ENCODE peak calls at places on chromosomes 12 and 14, in eight cellular contexts. G is T47D; B is fibroblast of mammary gland; K is AG04450; H is uterus; C is activated CD4-positive, alpha-beta T cell treated with anti-CD3 and anti-CD28 coated beads for 4 hours; T is lung; I is CD8-positive, alpha-beta T cell. A is an unnamed sample.

GRCh38 chr12:86264451-86265328 is 8.5 kb upstream of the MGAT4C start:
- DNase-seq in B (no peak), C (no peak), I (no peak), G (peak; percentile 9), H (no peak), T (peak; percentile 57), K (no peak), A (peak; percentile 16)

GRCh38 chr14:22646570-22647254 is 2.6 kb upstream of the OR6J1 start:
- DNase-seq in H (no peak), T (no peak), G (no peak), I (no peak), K (peak; percentile 13), C (no peak), B (peak; percentile 82), A (no peak)

GRCh38 chr12:107668743-107669142 is 16.9 kb upstream of the PWP1 start:
- DNase-seq in T (no peak), B (no peak), G (no peak), H (no peak), I (no peak), K (no peak), C (no peak), A (no peak)

GRCh38 chr14:34554540-34555250 is 15.2 kb upstream of the EAPP start:
- DNase-seq in K (peak; percentile 15), B (no peak), T (no peak), I (no peak), H (no peak), C (no peak), G (peak; percentile 56), A (no peak)

GRCh38 chr14:73426877-73427276 is 31.5 kb downstream of the NUMB start:
- DNase-seq in T (no peak), H (no peak), G (no peak), C (no peak), B (peak; percentile 69), K (no peak), I (no peak), A (no peak)

GRCh38 chr14:95948608-95949007 is 72.0 kb downstream of the TUNAR start:
- DNase-seq in H (no peak), I (no peak), T (no peak), K (no peak), B (no peak), C (no peak), G (no peak), A (no peak)

GRCh38 chr12:102920271-102920670 is 3.2 kb upstream of the PAH start:
- DNase-seq in I (no peak), T (no peak), B (no peak), C (no peak), G (no peak), H (no peak), K (no peak), A (no peak)

GRCh38 chr14:99146991-99147740 is 124.8 kb downstream of the BCL11B start:
- DNase-seq in I (peak; percentile 38), C (no peak), K (no peak), G (no peak), B (no peak), T (no peak), H (no peak), A (no peak)

GRCh38 chr14:104115131-104115600 is 23.2 kb upstream of the KIF26A start:
- DNase-seq in T (no peak), B (no peak), I (no peak), G (no peak), K (no peak), H (no peak), C (no peak), A (no peak)

GRCh38 chr12:46934374-46935111 is 108.7 kb upstream of the SLC38A4 start:
- DNase-seq in C (no peak), I (no peak), B (no peak), G (no peak), K (no peak), H (no peak), T (no peak), A (no peak)

GRCh38 chr12:45232771-45233372 is 17.0 kb downstream of the ANO6 start:
- DNase-seq in B (peak; percentile 98), I (no peak), G (no peak), C (peak; percentile 33), H (peak; percentile 54), K (no peak), T (peak; percentile 61), A (no peak)

GRCh38 chr14:51024377-51024776 is 70.5 kb downstream of the TRIM9 start:
- DNase-seq in G (no peak), K (no peak), B (no peak), T (no peak), H (no peak), I (no peak), C (no peak), A (no peak)

A was measured in hypothalamus.